ENCODE peak calls at places on chromosomes 3 and 15, in four cellular contexts. M is activated CD8-positive, alpha-beta memory T cell treated with anti-CD3 and anti-CD28 coated beads, Interleukin-2, amount 50 U/mL, for 48 hours; D is HFF-Myc; S is body of pancreas. X is an unnamed sample.
A peak's percentile ranks its signal among the peaks of the same experiment; 100 is the strongest.

GRCh38 chr3:89107461-89108035 is at the start of gene EPHA3:
- DNase-seq in S (peak; percentile 73), D (peak; percentile 17), M (peak; percentile 61), X (peak; percentile 89)

GRCh38 chr3:52270252-52270754 is 8.1 kb downstream of the WDR82 start:
- DNase-seq in S (no peak), M (no peak), D (no peak), X (no peak)

GRCh38 chr3:136276049-136276755 is 26.1 kb downstream of the PCCB start:
- DNase-seq in D (no peak), S (no peak), M (no peak), X (no peak)

GRCh38 chr15:67049351-67050044 is 15.9 kb upstream of the SMAD3 start:
- DNase-seq in S (peak; percentile 57), D (no peak), M (no peak), X (peak; percentile 55)

GRCh38 chr3:4865714-4866113 is 113.5 kb upstream of the BHLHE40 start:
- DNase-seq in S (no peak), D (no peak), M (no peak), X (no peak)

GRCh38 chr15:73305331-73306211 is 63.2 kb downstream of the HCN4 start:
- DNase-seq in S (peak; percentile 33), M (no peak), D (peak; percentile 27), X (no peak)

GRCh38 chr3:12959838-12960378 is 113.3 kb downstream of the IQSEC1 start:
- DNase-seq in D (no peak), M (no peak), S (no peak), X (peak; percentile 76)

GRCh38 chr15:80072285-80072684 is 12.8 kb downstream of the ZFAND6 start:
- DNase-seq in M (no peak), S (peak; percentile 13), D (peak; percentile 87), X (no peak)

GRCh38 chr15:77834276-77834990 is 201.7 kb upstream of the LINGO1 start:
- DNase-seq in S (no peak), D (no peak), M (no peak), X (peak; percentile 57)

GRCh38 chr3:171994646-171995441 is 44.5 kb upstream of the FNDC3B start:
- DNase-seq in S (no peak), D (peak; percentile 99), M (no peak), X (no peak)

GRCh38 chr15:52518487-52518886 is 10.2 kb downstream of the MYO5A start:
- DNase-seq in D (no peak), S (no peak), M (no peak), X (no peak)

GRCh38 chr15:40328176-40328575 is 4.7 kb downstream of the INAFM2 start:
- DNase-seq in S (no peak), M (no peak), D (no peak), X (peak; percentile 26)

GRCh38 chr15:80478075-80478474 is 73.9 kb downstream of the ARNT2 start:
- DNase-seq in D (no peak), M (no peak), S (no peak), X (no peak)

X was measured in aorta.